ENCODE peak calls at places on chromosomes 13 and 19, in five cellular contexts. I is right lobe of liver, A is NCI-H1436, J is psoas muscle, Q is NCI-H774. H is an unnamed sample.

GRCh38 chr13:90746230-90746629 is 601.3 kb upstream of the MIR17HG start:
- DNase-seq in I (no peak), A (no peak), J (no peak), Q (no peak), H (peak; percentile 46)

GRCh38 chr13:99314640-99315176 is 7.5 kb upstream of the GPR183 start:
- DNase-seq in J (no peak), A (no peak), Q (no peak), I (no peak), H (no peak)

GRCh38 chr13:108947551-108948030 is 318.2 kb downstream of the MYO16 start:
- DNase-seq in A (no peak), Q (no peak), I (no peak), J (peak; percentile 59), H (no peak)

GRCh38 chr19:33437351-33438015 is 64.0 kb downstream of the CEBPG start:
- DNase-seq in Q (no peak), A (no peak), J (no peak), I (peak; percentile 48), H (no peak)

GRCh38 chr19:15438124-15438496 is 11.6 kb downstream of the WIZ start:
- DNase-seq in A (no peak), I (no peak), Q (no peak), J (no peak), H (no peak)

GRCh38 chr19:19372656-19373416 is 32.6 kb upstream of the GATAD2A start:
- DNase-seq in I (peak; percentile 75), A (no peak), J (no peak), Q (peak; percentile 16), H (peak; percentile 65)

GRCh38 chr13:111912991-111913781 is 153.8 kb upstream of the SOX1 start:
- DNase-seq in I (no peak), J (no peak), A (no peak), Q (no peak), H (no peak)

GRCh38 chr13:30058429-30058828 is 208.0 kb upstream of the UBL3 start:
- DNase-seq in I (no peak), A (no peak), J (no peak), Q (no peak), H (no peak)

GRCh38 chr13:29925457-29925856 is 75.0 kb upstream of the UBL3 start:
- DNase-seq in Q (peak; percentile 9), J (peak; percentile 66), I (peak; percentile 76), A (no peak), H (no peak)

GRCh38 chr19:33813391-33814101 is 16.9 kb downstream of the KCTD15 start:
- DNase-seq in A (no peak), J (no peak), I (peak; percentile 53), Q (no peak), H (no peak)

GRCh38 chr13:34430294-34430693 is 511.8 kb upstream of the NBEA start:
- DNase-seq in J (no peak), A (no peak), I (no peak), Q (no peak), H (no peak)

GRCh38 chr19:18939922-18940775 is 868 bp downstream of the HOMER3 start:
- DNase-seq in Q (no peak), A (no peak), I (no peak), J (peak; percentile 76), H (peak; percentile 87)

H was measured in GM23338.